ENCODE peak calls at places on chromosomes 16 and 17, in four cellular contexts. E is fibroblast of lung, B is IMR-90, V is body of pancreas. K is an unnamed sample.

GRCh38 chr17:3557768-3558583 is at the start of gene TRPV3:
- DNase-seq in E (peak; percentile 25), B (no peak), V (peak; percentile 85), K (peak; percentile 89)

GRCh38 chr17:56773124-56773523 is 60.6 kb downstream of the C17orf67 start:
- DNase-seq in E (no peak), B (no peak), V (no peak), K (no peak)

GRCh38 chr17:77697480-77698400 is 260.8 kb upstream of the TNRC6C start:
- DNase-seq in E (no peak), B (no peak), V (no peak), K (no peak)

GRCh38 chr17:70074991-70075390 is at the start of gene KCNJ16:
- DNase-seq in E (no peak), B (no peak), V (peak; percentile 85), K (peak; percentile 92)

GRCh38 chr17:15462962-15463361 is 4.5 kb downstream of the CDRT4 start:
- DNase-seq in E (peak; percentile 83), B (peak; percentile 77), V (no peak), K (no peak)

GRCh38 chr17:31074772-31075538 is 19.8 kb upstream of the NF1 start:
- DNase-seq in E (peak; percentile 83), B (peak; percentile 75), V (no peak), K (no peak)

GRCh38 chr16:69105501-69106361 is at the start of gene HAS3:
- DNase-seq in E (peak; percentile 65), B (peak; percentile 48), V (peak; percentile 77), K (peak; percentile 65)

GRCh38 chr16:28872952-28873351 is 5.3 kb upstream of the ATP2A1 start:
- DNase-seq in E (no peak), B (no peak), V (no peak), K (no peak)

GRCh38 chr17:73203788-73204479 is 11.1 kb downstream of the COG1 start:
- DNase-seq in E (no peak), B (no peak), V (no peak), K (no peak)

GRCh38 chr16:86033971-86034370 is 135.0 kb downstream of the IRF8 start:
- DNase-seq in E (no peak), B (no peak), V (no peak), K (no peak)

GRCh38 chr17:49249292-49249794 is 18.8 kb upstream of the PHOSPHO1 start:
- DNase-seq in E (peak; percentile 40), B (no peak), V (no peak), K (no peak)

GRCh38 chr17:80007939-80008338 is 27.7 kb downstream of the TBC1D16 start:
- DNase-seq in E (no peak), B (no peak), V (no peak), K (no peak)

GRCh38 chr17:80008383-80008840 is 27.3 kb downstream of the TBC1D16 start:
- DNase-seq in E (peak; percentile 33), B (peak; percentile 48), V (peak; percentile 94), K (peak; percentile 88)

GRCh38 chr17:80009391-80010282 is 26.0 kb downstream of the TBC1D16 start:
- DNase-seq in E (no peak), B (no peak), V (no peak), K (no peak)

GRCh38 chr17:80010283-80010858 is 25.3 kb downstream of the TBC1D16 start:
- DNase-seq in E (no peak), B (no peak), V (no peak), K (no peak)

GRCh38 chr17:80008848-80009247 is 26.8 kb downstream of the TBC1D16 start:
- DNase-seq in E (no peak), B (no peak), V (no peak), K (no peak)
- H3K27ac ChIP-seq in E (no peak overlapping the region), B (no peak overlapping the region), V (peak overlapping the region; percentile 44), K (no peak overlapping the region)

DNA sequence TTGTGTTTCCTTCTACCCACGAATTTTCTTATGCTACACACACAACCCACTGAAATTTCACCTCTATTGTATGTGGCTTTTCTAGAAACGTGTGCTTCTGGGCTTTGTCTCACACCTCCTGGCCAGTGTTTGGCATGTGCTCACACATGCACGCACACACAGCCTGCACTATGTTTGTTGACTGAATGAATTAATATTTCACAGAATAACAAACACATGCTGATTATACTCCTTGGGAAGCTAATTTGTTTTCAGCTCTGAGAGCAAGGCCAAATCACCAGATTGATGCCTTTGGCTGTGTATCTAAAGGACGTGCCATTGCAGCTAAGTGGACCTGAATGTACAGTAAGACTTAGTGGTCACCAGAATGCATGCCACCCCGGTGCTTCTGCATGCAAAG is 210.7 kb downstream of the WWOX start:
- DNase-seq in E (no peak), B (no peak), V (peak; percentile 45), K (no peak)
- H3K4me1 ChIP-seq in E (no peaks in the 10 kb centered on the region), B (peaks cover 2% of the 10 kb centered on the region), V (peaks cover 22% of the 10 kb centered on the region), K (no peaks in the 10 kb centered on the region)

GRCh38 chr16:534089-534635 is 6.7 kb downstream of the CAPN15 start:
- DNase-seq in E (no peak), B (no peak), V (peak; percentile 75), K (peak; percentile 89)
- H3K4me3 ChIP-seq in E (no peak overlapping the region), B (no peak overlapping the region), V (no peak overlapping the region), K (peak overlapping the region; percentile 69)

GRCh38 chr16:14303182-14303618 is 232.1 kb downstream of the MRTFB start:
- DNase-seq in E (peak; percentile 36), B (peak; percentile 36), V (peak; percentile 38), K (no peak)

GRCh38 chr16:14304891-14305459 is 233.9 kb downstream of the MRTFB start:
- DNase-seq in E (no peak), B (no peak), V (peak; percentile 25), K (no peak)

GRCh38 chr16:14302031-14302398 is 230.9 kb downstream of the MRTFB start:
- DNase-seq in E (peak; percentile 68), B (peak; percentile 60), V (peak; percentile 81), K (peak; percentile 33)

GRCh38 chr16:14302399-14303181 is 231.5 kb downstream of the MRTFB start:
- DNase-seq in E (peak; percentile 26), B (no peak), V (peak; percentile 48), K (no peak)

GRCh38 chr16:14303654-14304394 is 232.7 kb downstream of the MRTFB start:
- DNase-seq in E (no peak), B (no peak), V (peak; percentile 73), K (no peak)
- H3K27ac ChIP-seq in E (no peak overlapping the region), B (peak overlapping the region; percentile 64), V (peak overlapping the region; percentile 93), K (no peak overlapping the region)

K was measured in small intestine.